ENCODE peak calls at places on chromosomes 12 and 14, in five cellular contexts. P, K, Q, W and F are unnamed samples.

GRCh38 chr12:39401459-39401858 is 41.5 kb downstream of the KIF21A start:
- DNase-seq in P (no peak), K (no peak), Q (no peak), W (no peak), F (no peak)

GRCh38 chr12:95117178-95117599 is 43.8 kb upstream of the NR2C1 start:
- DNase-seq in P (peak; percentile 41), K (peak; percentile 38), Q (peak; percentile 61), W (peak; percentile 77), F (no peak)

GRCh38 chr12:132710062-132710421 is 600 bp upstream of the PGAM5 start:
- DNase-seq in P (no peak), K (no peak), Q (peak; percentile 45), W (no peak), F (no peak)

GRCh38 chr12:117360551-117361311 is 695 bp downstream of the NOS1 start:
- DNase-seq in P (no peak), K (no peak), Q (no peak), W (no peak), F (no peak)

GRCh38 chr14:76502638-76503037 is 126.7 kb downstream of the ESRRB start:
- DNase-seq in P (no peak), K (no peak), Q (no peak), W (no peak), F (no peak)

GRCh38 chr12:30822385-30823139 is 67.8 kb upstream of the CAPRIN2 start:
- DNase-seq in P (peak; percentile 14), K (peak; percentile 45), Q (peak; percentile 70), W (no peak), F (peak; percentile 82)

GRCh38 chr12:570237-570925 is 92.9 kb downstream of the NINJ2 start:
- DNase-seq in P (no peak), K (no peak), Q (peak; percentile 90), W (peak; percentile 78), F (peak; percentile 86)

GRCh38 chr12:13428538-13429265 is 232.2 kb downstream of the EMP1 start:
- DNase-seq in P (no peak), K (no peak), Q (no peak), W (no peak), F (no peak)

GRCh38 chr12:53232641-53233538 is 881 bp upstream of the RARG start:
- DNase-seq in P (peak; percentile 51), K (no peak), Q (peak; percentile 70), W (no peak), F (peak; percentile 80)

GRCh38 chr12:33472299-33472698 is 32.7 kb upstream of the SYT10 start:
- DNase-seq in P (no peak), K (no peak), Q (no peak), W (no peak), F (no peak)

GRCh38 chr14:53011053-53011462 is 60.2 kb upstream of the FERMT2 start:
- DNase-seq in P (no peak), K (no peak), Q (peak; percentile 89), W (peak; percentile 96), F (peak; percentile 84)

GRCh38 chr12:3152013-3152412 is 74.8 kb downstream of the TSPAN9 start:
- DNase-seq in P (no peak), K (no peak), Q (no peak), W (no peak), F (no peak)

GRCh38 chr12:7210642-7211151 is 21.2 kb downstream of the PEX5 start:
- DNase-seq in P (no peak), K (no peak), Q (no peak), W (no peak), F (no peak)

GRCh38 chr12:47820631-47821345 is 1.1 kb upstream of the HDAC7 start:
- DNase-seq in P (no peak), K (no peak), Q (peak; percentile 89), W (peak; percentile 96), F (peak; percentile 89)

GRCh38 chr12:107429006-107429698 is 256.4 kb upstream of the PWP1 start:
- DNase-seq in P (no peak), K (no peak), Q (no peak), W (no peak), F (no peak)

GRCh38 chr12:62625238-62625637 is 158.6 kb downstream of the MON2 start:
- DNase-seq in P (no peak), K (no peak), Q (peak; percentile 38), W (no peak), F (no peak)

GRCh38 chr12:113425960-113426453 is 3.8 kb downstream of the SDSL start:
- DNase-seq in P (no peak), K (no peak), Q (no peak), W (no peak), F (no peak)

GRCh38 chr14:92780444-92780843 is 13.7 kb upstream of the GOLGA5 start:
- DNase-seq in P (no peak), K (no peak), Q (no peak), W (peak; percentile 38), F (no peak)

GRCh38 chr12:25977047-25977446 is 18.6 kb downstream of the RASSF8 start:
- DNase-seq in P (no peak), K (no peak), Q (no peak), W (peak; percentile 63), F (no peak)

GRCh38 chr12:65596514-65597010 is 227.7 kb upstream of the HMGA2 start:
- DNase-seq in P (no peak), K (no peak), Q (no peak), W (no peak), F (no peak)

GRCh38 chr12:27343255-27344000 is 10.8 kb downstream of the BMAL2 start:
- DNase-seq in P (no peak), K (no peak), Q (no peak), W (peak; percentile 94), F (no peak)

GRCh38 chr14:52377940-52378339 is 63.8 kb downstream of the PTGER2 start:
- DNase-seq in P (no peak), K (no peak), Q (no peak), W (no peak), F (no peak)

GRCh38 chr12:80512781-80513180 is 68.7 kb downstream of the PTPRQ start:
- DNase-seq in P (no peak), K (no peak), Q (no peak), W (no peak), F (no peak)

GRCh38 chr12:50055831-50056628 is 1.4 kb upstream of the ASIC1 start:
- DNase-seq in P (peak; percentile 45), K (peak; percentile 63), Q (no peak), W (no peak), F (peak; percentile 62)

GRCh38 chr12:33828326-33828725 is 194.0 kb upstream of the ALG10 start:
- DNase-seq in P (no peak), K (no peak), Q (no peak), W (no peak), F (no peak)

GRCh38 chr12:122208073-122208820 is 4.7 kb downstream of the B3GNT4 start:
- DNase-seq in P (no peak), K (no peak), Q (no peak), W (no peak), F (no peak)

GRCh38 chr14:24734917-24735500 is 101.0 kb upstream of the GZMB start:
- DNase-seq in P (no peak), K (peak; percentile 15), Q (peak; percentile 19), W (peak; percentile 63), F (no peak)

GRCh38 chr12:2356601-2357125 is 303.9 kb downstream of the CACNA1C start:
- DNase-seq in P (no peak), K (no peak), Q (no peak), W (no peak), F (no peak)

GRCh38 chr14:100780246-100780645 is 45.7 kb upstream of the MEG3 start:
- DNase-seq in P (no peak), K (no peak), Q (no peak), W (no peak), F (no peak)

GRCh38 chr12:69653703-69654102 is 43.0 kb upstream of the LRRC10 start:
- DNase-seq in P (no peak), K (no peak), Q (no peak), W (no peak), F (no peak)

GRCh38 chr12:41140117-41140516 is 48.0 kb upstream of the PDZRN4 start:
- DNase-seq in P (no peak), K (no peak), Q (no peak), W (no peak), F (no peak)

GRCh38 chr14:24395609-24396580 is 2.9 kb upstream of the NYNRIN start:
- DNase-seq in P (no peak), K (no peak), Q (no peak), W (no peak), F (no peak)

GRCh38 chr12:16454481-16454880 is 107.0 kb downstream of the MGST1 start:
- DNase-seq in P (no peak), K (no peak), Q (no peak), W (peak; percentile 3), F (no peak)